ENCODE peak calls at places on chromosomes 5 and 9, in eight cellular contexts. One of them, this sample, is unnamed.

GRCh38 chr9:33676746-33677505 is 118.4 kb upstream of the PRSS3 start:
- DNase-seq in activated B cell treated with CpG ODN at 0.5 μM for 24 hours: peak
- DNase-seq in MG63: peak
- DNase-seq in cardiac fibroblast: no peak
- DNase-seq in stimulated activated CD8-positive, alpha-beta memory T cell treated with anti-CD3 and anti-CD28 coated beads, Interleukin-7, amount 100 ng/mL, for 24 hours: no peak
- DNase-seq in right cardiac atrium: peak
- DNase-seq in effector memory CD8-positive, alpha-beta T cell: peak
- DNase-seq in WTC11: peak
- DNase-seq in this sample: peak

GRCh38 chr9:114626415-114627029 is 15.4 kb downstream of the TMEM268 start:
- DNase-seq in activated B cell treated with CpG ODN at 0.5 μM for 24 hours: no peak
- DNase-seq in MG63: no peak
- DNase-seq in cardiac fibroblast: no peak
- DNase-seq in stimulated activated CD8-positive, alpha-beta memory T cell treated with anti-CD3 and anti-CD28 coated beads, Interleukin-7, amount 100 ng/mL, for 24 hours: no peak
- DNase-seq in right cardiac atrium: no peak
- DNase-seq in effector memory CD8-positive, alpha-beta T cell: no peak
- DNase-seq in WTC11: no peak
- DNase-seq in this sample: no peak

GRCh38 chr5:140833993-140834392 is at the start of gene PCDHA7:
- DNase-seq in activated B cell treated with CpG ODN at 0.5 μM for 24 hours: no peak
- DNase-seq in MG63: no peak
- DNase-seq in cardiac fibroblast: peak
- DNase-seq in stimulated activated CD8-positive, alpha-beta memory T cell treated with anti-CD3 and anti-CD28 coated beads, Interleukin-7, amount 100 ng/mL, for 24 hours: no peak
- DNase-seq in right cardiac atrium: no peak
- DNase-seq in effector memory CD8-positive, alpha-beta T cell: no peak
- DNase-seq in WTC11: no peak
- DNase-seq in this sample: peak

GRCh38 chr5:31361906-31362900 is 168.7 kb downstream of the CDH6 start:
- DNase-seq in activated B cell treated with CpG ODN at 0.5 μM for 24 hours: no peak
- DNase-seq in MG63: peak
- DNase-seq in cardiac fibroblast: peak
- DNase-seq in stimulated activated CD8-positive, alpha-beta memory T cell treated with anti-CD3 and anti-CD28 coated beads, Interleukin-7, amount 100 ng/mL, for 24 hours: no peak
- DNase-seq in right cardiac atrium: no peak
- DNase-seq in effector memory CD8-positive, alpha-beta T cell: no peak
- DNase-seq in WTC11: no peak
- DNase-seq in this sample: peak

GRCh38 chr5:36670548-36670947 is 64.1 kb downstream of the SLC1A3 start:
- DNase-seq in activated B cell treated with CpG ODN at 0.5 μM for 24 hours: no peak
- DNase-seq in MG63: no peak
- DNase-seq in cardiac fibroblast: no peak
- DNase-seq in stimulated activated CD8-positive, alpha-beta memory T cell treated with anti-CD3 and anti-CD28 coated beads, Interleukin-7, amount 100 ng/mL, for 24 hours: no peak
- DNase-seq in right cardiac atrium: no peak
- DNase-seq in effector memory CD8-positive, alpha-beta T cell: no peak
- DNase-seq in WTC11: no peak
- DNase-seq in this sample: no peak

GRCh38 chr9:95001720-95002119 is 275.2 kb downstream of the AOPEP start:
- DNase-seq in activated B cell treated with CpG ODN at 0.5 μM for 24 hours: no peak
- DNase-seq in MG63: no peak
- DNase-seq in cardiac fibroblast: no peak
- DNase-seq in stimulated activated CD8-positive, alpha-beta memory T cell treated with anti-CD3 and anti-CD28 coated beads, Interleukin-7, amount 100 ng/mL, for 24 hours: no peak
- DNase-seq in right cardiac atrium: no peak
- DNase-seq in effector memory CD8-positive, alpha-beta T cell: no peak
- DNase-seq in WTC11: no peak
- DNase-seq in this sample: no peak

GRCh38 chr5:170195876-170196275 is 36.9 kb upstream of the C5orf58 start:
- DNase-seq in activated B cell treated with CpG ODN at 0.5 μM for 24 hours: no peak
- DNase-seq in MG63: no peak
- DNase-seq in cardiac fibroblast: no peak
- DNase-seq in stimulated activated CD8-positive, alpha-beta memory T cell treated with anti-CD3 and anti-CD28 coated beads, Interleukin-7, amount 100 ng/mL, for 24 hours: no peak
- DNase-seq in right cardiac atrium: no peak
- DNase-seq in effector memory CD8-positive, alpha-beta T cell: no peak
- DNase-seq in WTC11: no peak
- DNase-seq in this sample: no peak

GRCh38 chr9:120110520-120110919 is 469.4 kb downstream of the CDK5RAP2 start:
- DNase-seq in activated B cell treated with CpG ODN at 0.5 μM for 24 hours: no peak
- DNase-seq in MG63: no peak
- DNase-seq in cardiac fibroblast: no peak
- DNase-seq in stimulated activated CD8-positive, alpha-beta memory T cell treated with anti-CD3 and anti-CD28 coated beads, Interleukin-7, amount 100 ng/mL, for 24 hours: no peak
- DNase-seq in right cardiac atrium: no peak
- DNase-seq in effector memory CD8-positive, alpha-beta T cell: no peak
- DNase-seq in WTC11: no peak
- DNase-seq in this sample: no peak

GRCh38 chr5:104998169-104998568 is 1435.6 kb upstream of the NUDT12 start:
- DNase-seq in activated B cell treated with CpG ODN at 0.5 μM for 24 hours: no peak
- DNase-seq in MG63: no peak
- DNase-seq in cardiac fibroblast: no peak
- DNase-seq in stimulated activated CD8-positive, alpha-beta memory T cell treated with anti-CD3 and anti-CD28 coated beads, Interleukin-7, amount 100 ng/mL, for 24 hours: no peak
- DNase-seq in right cardiac atrium: no peak
- DNase-seq in effector memory CD8-positive, alpha-beta T cell: no peak
- DNase-seq in WTC11: no peak
- DNase-seq in this sample: no peak

GRCh38 chr9:130147215-130147614 is 25.0 kb upstream of the NCS1 start:
- DNase-seq in activated B cell treated with CpG ODN at 0.5 μM for 24 hours: no peak
- DNase-seq in MG63: no peak
- DNase-seq in cardiac fibroblast: no peak
- DNase-seq in stimulated activated CD8-positive, alpha-beta memory T cell treated with anti-CD3 and anti-CD28 coated beads, Interleukin-7, amount 100 ng/mL, for 24 hours: no peak
- DNase-seq in right cardiac atrium: no peak
- DNase-seq in effector memory CD8-positive, alpha-beta T cell: no peak
- DNase-seq in WTC11: no peak
- DNase-seq in this sample: no peak

GRCh38 chr9:32345243-32345642 is 39.2 kb upstream of the ACO1 start:
- DNase-seq in activated B cell treated with CpG ODN at 0.5 μM for 24 hours: no peak
- DNase-seq in MG63: no peak
- DNase-seq in cardiac fibroblast: no peak
- DNase-seq in stimulated activated CD8-positive, alpha-beta memory T cell treated with anti-CD3 and anti-CD28 coated beads, Interleukin-7, amount 100 ng/mL, for 24 hours: no peak
- DNase-seq in right cardiac atrium: no peak
- DNase-seq in effector memory CD8-positive, alpha-beta T cell: no peak
- DNase-seq in WTC11: peak
- DNase-seq in this sample: no peak

GRCh38 chr5:135737701-135738563 is 96.5 kb upstream of the SLC25A48 start:
- DNase-seq in activated B cell treated with CpG ODN at 0.5 μM for 24 hours: no peak
- DNase-seq in MG63: no peak
- DNase-seq in cardiac fibroblast: no peak
- DNase-seq in stimulated activated CD8-positive, alpha-beta memory T cell treated with anti-CD3 and anti-CD28 coated beads, Interleukin-7, amount 100 ng/mL, for 24 hours: no peak
- DNase-seq in right cardiac atrium: no peak
- DNase-seq in effector memory CD8-positive, alpha-beta T cell: no peak
- DNase-seq in WTC11: no peak
- DNase-seq in this sample: no peak

GRCh38 chr9:80968611-80969010 is 720.7 kb downstream of the TLE1 start:
- DNase-seq in activated B cell treated with CpG ODN at 0.5 μM for 24 hours: no peak
- DNase-seq in MG63: peak
- DNase-seq in cardiac fibroblast: peak
- DNase-seq in stimulated activated CD8-positive, alpha-beta memory T cell treated with anti-CD3 and anti-CD28 coated beads, Interleukin-7, amount 100 ng/mL, for 24 hours: no peak
- DNase-seq in right cardiac atrium: no peak
- DNase-seq in effector memory CD8-positive, alpha-beta T cell: no peak
- DNase-seq in WTC11: no peak
- DNase-seq in this sample: peak

GRCh38 chr9:82202808-82203207 is 214.2 kb downstream of the SPATA31D1 start:
- DNase-seq in activated B cell treated with CpG ODN at 0.5 μM for 24 hours: no peak
- DNase-seq in MG63: peak
- DNase-seq in cardiac fibroblast: peak
- DNase-seq in stimulated activated CD8-positive, alpha-beta memory T cell treated with anti-CD3 and anti-CD28 coated beads, Interleukin-7, amount 100 ng/mL, for 24 hours: no peak
- DNase-seq in right cardiac atrium: no peak
- DNase-seq in effector memory CD8-positive, alpha-beta T cell: no peak
- DNase-seq in WTC11: no peak
- DNase-seq in this sample: peak

GRCh38 chr9:138025908-138026307 is 148.3 kb downstream of the CACNA1B start:
- DNase-seq in activated B cell treated with CpG ODN at 0.5 μM for 24 hours: peak
- DNase-seq in MG63: no peak
- DNase-seq in cardiac fibroblast: no peak
- DNase-seq in stimulated activated CD8-positive, alpha-beta memory T cell treated with anti-CD3 and anti-CD28 coated beads, Interleukin-7, amount 100 ng/mL, for 24 hours: no peak
- DNase-seq in right cardiac atrium: no peak
- DNase-seq in effector memory CD8-positive, alpha-beta T cell: no peak
- DNase-seq in WTC11: no peak
- DNase-seq in this sample: no peak

GRCh38 chr9:93950619-93951601 is 4.2 kb downstream of the BARX1 start:
- DNase-seq in activated B cell treated with CpG ODN at 0.5 μM for 24 hours: no peak
- DNase-seq in MG63: no peak
- DNase-seq in cardiac fibroblast: peak
- DNase-seq in stimulated activated CD8-positive, alpha-beta memory T cell treated with anti-CD3 and anti-CD28 coated beads, Interleukin-7, amount 100 ng/mL, for 24 hours: no peak
- DNase-seq in right cardiac atrium: no peak
- DNase-seq in effector memory CD8-positive, alpha-beta T cell: no peak
- DNase-seq in WTC11: peak
- DNase-seq in this sample: no peak

GRCh38 chr9:137670391-137671195 is 51.8 kb downstream of the EHMT1 start:
- DNase-seq in activated B cell treated with CpG ODN at 0.5 μM for 24 hours: no peak
- DNase-seq in MG63: no peak
- DNase-seq in cardiac fibroblast: peak
- DNase-seq in stimulated activated CD8-positive, alpha-beta memory T cell treated with anti-CD3 and anti-CD28 coated beads, Interleukin-7, amount 100 ng/mL, for 24 hours: no peak
- DNase-seq in right cardiac atrium: no peak
- DNase-seq in effector memory CD8-positive, alpha-beta T cell: no peak
- DNase-seq in WTC11: peak
- DNase-seq in this sample: no peak

GRCh38 chr5:81425569-81425968 is 31.6 kb upstream of the ACOT12 start:
- DNase-seq in activated B cell treated with CpG ODN at 0.5 μM for 24 hours: no peak
- DNase-seq in MG63: no peak
- DNase-seq in cardiac fibroblast: peak
- DNase-seq in stimulated activated CD8-positive, alpha-beta memory T cell treated with anti-CD3 and anti-CD28 coated beads, Interleukin-7, amount 100 ng/mL, for 24 hours: no peak
- DNase-seq in right cardiac atrium: no peak
- DNase-seq in effector memory CD8-positive, alpha-beta T cell: peak
- DNase-seq in WTC11: no peak
- DNase-seq in this sample: peak

GRCh38 chr5:75509956-75510355 is 1.5 kb downstream of the CERT1 start:
- DNase-seq in activated B cell treated with CpG ODN at 0.5 μM for 24 hours: no peak
- DNase-seq in MG63: no peak
- DNase-seq in cardiac fibroblast: peak
- DNase-seq in stimulated activated CD8-positive, alpha-beta memory T cell treated with anti-CD3 and anti-CD28 coated beads, Interleukin-7, amount 100 ng/mL, for 24 hours: no peak
- DNase-seq in right cardiac atrium: no peak
- DNase-seq in effector memory CD8-positive, alpha-beta T cell: no peak
- DNase-seq in WTC11: no peak
- DNase-seq in this sample: peak

GRCh38 chr5:150309101-150309897 is 6.6 kb upstream of the ARSI start:
- DNase-seq in activated B cell treated with CpG ODN at 0.5 μM for 24 hours: no peak
- DNase-seq in MG63: no peak
- DNase-seq in cardiac fibroblast: no peak
- DNase-seq in stimulated activated CD8-positive, alpha-beta memory T cell treated with anti-CD3 and anti-CD28 coated beads, Interleukin-7, amount 100 ng/mL, for 24 hours: no peak
- DNase-seq in right cardiac atrium: no peak
- DNase-seq in effector memory CD8-positive, alpha-beta T cell: no peak
- DNase-seq in WTC11: no peak
- DNase-seq in this sample: no peak

GRCh38 chr5:157143127-157143959 is 678 bp upstream of the MED7 start:
- DNase-seq in activated B cell treated with CpG ODN at 0.5 μM for 24 hours: peak
- DNase-seq in MG63: peak
- DNase-seq in cardiac fibroblast: peak
- DNase-seq in stimulated activated CD8-positive, alpha-beta memory T cell treated with anti-CD3 and anti-CD28 coated beads, Interleukin-7, amount 100 ng/mL, for 24 hours: no peak
- DNase-seq in right cardiac atrium: peak
- DNase-seq in effector memory CD8-positive, alpha-beta T cell: peak
- DNase-seq in WTC11: no peak
- DNase-seq in this sample: peak

GRCh38 chr9:36924071-36924470 is 110.0 kb downstream of the PAX5 start:
- DNase-seq in activated B cell treated with CpG ODN at 0.5 μM for 24 hours: no peak
- DNase-seq in MG63: no peak
- DNase-seq in cardiac fibroblast: peak
- DNase-seq in stimulated activated CD8-positive, alpha-beta memory T cell treated with anti-CD3 and anti-CD28 coated beads, Interleukin-7, amount 100 ng/mL, for 24 hours: no peak
- DNase-seq in right cardiac atrium: no peak
- DNase-seq in effector memory CD8-positive, alpha-beta T cell: no peak
- DNase-seq in WTC11: no peak
- DNase-seq in this sample: peak

This sample was measured in adipocyte.